ENCODE peak calls at places on chromosomes 1 and 21, in seven cellular contexts. K, T, S, M, U, L and N are unnamed samples.

GRCh38 chr1:35935989-35936388 is 5.1 kb downstream of the AGO3 start:
- DNase-seq in L (no peak), T (no peak), S (no peak), K (no peak), U (no peak), M (no peak), N (no peak)

GRCh38 chr1:86523670-86524354 is 23.1 kb upstream of the CLCA4 start:
- DNase-seq in M (no peak), T (no peak), K (no peak), L (no peak), S (no peak), U (no peak), N (no peak)

GRCh38 chr1:24526940-24527542 is 24.4 kb downstream of the RCAN3 start:
- DNase-seq in M (peak; percentile 34), L (peak; percentile 42), K (no peak), U (peak; percentile 57), T (peak; percentile 54), S (peak; percentile 59), N (no peak)

GRCh38 chr1:228415853-228416216 is 826 bp downstream of the TRIM17 start:
- DNase-seq in L (no peak), S (no peak), T (no peak), M (no peak), U (no peak), K (no peak), N (no peak)

GRCh38 chr1:20699558-20699957 is 18.2 kb downstream of the KIF17 start:
- DNase-seq in M (no peak), U (no peak), L (no peak), K (no peak), T (no peak), S (no peak), N (no peak)

GRCh38 chr21:32008714-32009113 is 135.9 kb downstream of the HUNK start:
- DNase-seq in S (no peak), U (no peak), K (no peak), L (no peak), T (no peak), M (no peak), N (no peak)

GRCh38 chr1:62509028-62509427 is 72.2 kb downstream of the USP1 start:
- DNase-seq in K (no peak), L (no peak), S (no peak), M (no peak), U (no peak), T (no peak), N (no peak)

GRCh38 chr1:87786861-87787548 is 458.3 kb downstream of the LMO4 start:
- DNase-seq in L (no peak), K (no peak), T (no peak), M (no peak), S (no peak), U (no peak), N (no peak)

GRCh38 chr21:41611966-41612606 is 104.1 kb upstream of the TMPRSS2 start:
- DNase-seq in M (no peak), U (peak; percentile 77), T (peak; percentile 20), L (peak; percentile 29), K (no peak), S (no peak), N (peak; percentile 63)

GRCh38 chr1:101410048-101410878 is 173.4 kb downstream of the S1PR1 start:
- DNase-seq in M (peak; percentile 22), K (no peak), S (no peak), T (peak; percentile 17), L (peak; percentile 4), U (peak; percentile 30), N (no peak)

GRCh38 chr1:177360791-177361190 is 190.0 kb downstream of the BRINP2 start:
- DNase-seq in S (no peak), M (no peak), U (no peak), K (no peak), L (no peak), T (no peak), N (no peak)

GRCh38 chr1:235954306-235955283 is 87.9 kb upstream of the LYST start:
- DNase-seq in S (peak; percentile 38), L (no peak), U (peak; percentile 85), T (no peak), M (no peak), K (peak; percentile 85), N (no peak)

GRCh38 chr21:31972622-31973021 is 99.8 kb downstream of the HUNK start:
- DNase-seq in M (no peak), U (no peak), K (no peak), S (no peak), L (no peak), T (no peak), N (no peak)

GRCh38 chr1:115796897-115797296 is 28.4 kb upstream of the CASQ2 start:
- DNase-seq in K (no peak), M (no peak), U (no peak), L (no peak), T (no peak), S (no peak), N (no peak)

GRCh38 chr1:208595745-208596144 is 351.6 kb upstream of the PLXNA2 start:
- DNase-seq in U (no peak), K (no peak), L (peak; percentile 13), T (peak; percentile 70), S (no peak), M (peak; percentile 24), N (no peak)

GRCh38 chr1:112255080-112255479 is 140.9 kb upstream of the CTTNBP2NL start:
- DNase-seq in U (no peak), K (no peak), T (no peak), S (no peak), M (no peak), L (no peak), N (no peak)

GRCh38 chr1:33378524-33378923 is 52.4 kb downstream of the PHC2 start:
- DNase-seq in M (no peak), K (no peak), U (no peak), S (no peak), L (no peak), T (no peak), N (no peak)

GRCh38 chr1:59554011-59554673 is 257.2 kb downstream of the FGGY start:
- DNase-seq in M (no peak), U (no peak), K (no peak), L (no peak), S (no peak), T (peak; percentile 32), N (no peak)

GRCh38 chr1:197184190-197184589 is 37.7 kb upstream of the ASPM start:
- DNase-seq in M (peak; percentile 35), T (peak; percentile 43), K (no peak), U (no peak), S (no peak), L (peak; percentile 38), N (no peak)

GRCh38 chr1:54487571-54488050 is 60.4 kb upstream of the ACOT11 start:
- DNase-seq in L (no peak), U (no peak), K (no peak), T (no peak), S (no peak), M (no peak), N (no peak)
- H3K4me3 ChIP-seq in L (peak overlapping the region; percentile 36), U (peak overlapping the region; percentile 71), K (no peak overlapping the region), T (peak overlapping the region; percentile 49), S (no peak overlapping the region), M (no peak overlapping the region), N (peak overlapping the region; percentile 57)

GRCh38 chr1:205225901-205226765 is 1.6 kb upstream of the TMCC2 start:
- DNase-seq in S (no peak), K (no peak), L (no peak), U (no peak), M (no peak), T (no peak), N (no peak)

GRCh38 chr1:205228052-205228451 is 306 bp downstream of the TMCC2 start:
- DNase-seq in S (no peak), T (no peak), L (no peak), M (no peak), K (no peak), U (peak; percentile 27), N (peak; percentile 17)

GRCh38 chr1:205226868-205227583 is 720 bp upstream of the TMCC2 start:
- DNase-seq in M (peak; percentile 48), S (no peak), L (peak; percentile 52), U (peak; percentile 35), T (peak; percentile 61), K (no peak), N (no peak)

GRCh38 chr1:205229399-205229861 is 1.7 kb downstream of the TMCC2 start:
- DNase-seq in S (peak; percentile 79), U (peak; percentile 89), K (no peak), T (peak; percentile 70), M (peak; percentile 40), L (peak; percentile 36), N (peak; percentile 57)

DNA sequence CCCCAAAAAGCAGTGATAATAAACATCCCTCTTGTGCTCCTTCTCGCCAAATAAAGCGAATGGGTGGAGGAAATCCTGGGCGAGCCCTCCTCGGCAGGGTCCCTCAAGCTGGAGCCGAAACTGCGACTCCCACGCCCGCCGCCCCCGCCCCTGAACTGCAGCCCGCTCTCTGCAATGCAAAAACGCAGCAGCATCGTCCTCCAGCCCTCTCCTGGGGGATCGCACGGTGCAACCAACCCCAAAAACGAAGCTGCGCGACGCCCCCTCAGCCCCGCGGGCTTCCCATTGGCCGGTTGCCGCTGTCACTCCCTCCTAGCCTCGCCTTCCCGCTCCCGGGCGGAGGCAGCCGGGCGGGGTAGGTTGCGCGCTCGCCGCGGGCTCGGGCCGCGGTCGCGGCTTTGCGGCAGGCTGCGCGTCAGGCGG is at the start of gene TMCC2:
- DNase-seq in K (peak; percentile 87), T (peak; percentile 85), S (peak; percentile 70), L (peak; percentile 91), U (peak; percentile 94), M (peak; percentile 92), N (peak; percentile 81)
- H3K4me3 ChIP-seq in K (no peak within 1 kb of the TSS), T (peak within 1 kb of the TSS; percentile 69), S (peak within 1 kb of the TSS; percentile 57), L (peak within 1 kb of the TSS; percentile 66), U (peak within 1 kb of the TSS; percentile 77), M (peak within 1 kb of the TSS; percentile 54), N (peak within 1 kb of the TSS; percentile 68)

GRCh38 chr1:202123336-202123813 is 658 bp downstream of the GPR37L1 start:
- DNase-seq in M (no peak), L (no peak), K (no peak), T (no peak), U (no peak), S (no peak), N (no peak)
- H3K4me3 ChIP-seq in M (no peak overlapping the region), L (no peak overlapping the region), K (no peak overlapping the region), T (no peak overlapping the region), U (no peak overlapping the region), S (no peak overlapping the region), N (no peak overlapping the region)

GRCh38 chr21:35048706-35049617 is at the start of gene RUNX1:
- DNase-seq in S (peak; percentile 91), U (peak; percentile 90), M (peak; percentile 75), T (peak; percentile 75), K (no peak), L (peak; percentile 53), N (peak; percentile 52)
- H3K4me3 ChIP-seq in S (peak within 1 kb of the TSS; percentile 84), U (peak within 1 kb of the TSS; percentile 73), M (no peak within 1 kb of the TSS), T (peak within 1 kb of the TSS; percentile 63), K (no peak within 1 kb of the TSS), L (peak within 1 kb of the TSS; percentile 43), N (peak within 1 kb of the TSS; percentile 20)

GRCh38 chr1:150548632-150549495 is at the start of gene ADAMTSL4:
- DNase-seq in T (peak; percentile 78), U (peak; percentile 38), L (peak; percentile 77), K (no peak), M (peak; percentile 84), S (no peak), N (peak; percentile 72)
- H3K4me3 ChIP-seq in T (peak within 1 kb of the TSS; percentile 60), U (peak within 1 kb of the TSS; percentile 65), L (peak within 1 kb of the TSS; percentile 61), K (peak within 1 kb of the TSS; percentile 11), M (peak within 1 kb of the TSS; percentile 43), S (peak within 1 kb of the TSS; percentile 47), N (peak within 1 kb of the TSS; percentile 62)

DNA sequence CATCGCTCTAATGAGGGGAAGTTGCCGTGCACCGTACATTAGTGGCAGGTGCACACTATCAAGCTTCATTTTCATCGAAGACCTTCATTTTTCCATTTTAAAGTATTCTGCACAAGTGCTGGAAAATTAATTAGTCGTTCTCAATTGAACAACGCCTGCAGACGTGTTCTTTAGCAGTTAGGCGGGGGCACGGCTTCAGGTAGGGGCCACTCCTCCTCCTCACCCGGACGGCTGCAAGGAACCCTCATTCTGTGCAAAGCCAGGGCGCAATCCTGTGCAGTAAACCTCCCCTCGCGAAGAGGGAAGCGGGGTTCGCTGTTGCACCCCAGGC is 39.7 kb upstream of the NFIA start:
- DNase-seq in L (no peak), K (no peak), S (no peak), M (no peak), T (no peak), U (no peak), N (no peak)
- H3K4me3 ChIP-seq in L (peak overlapping the region; percentile 51), K (no peak overlapping the region), S (no peak overlapping the region), M (peak overlapping the region; percentile 4), T (peak overlapping the region; percentile 33), U (no peak overlapping the region), N (peak overlapping the region; percentile 54)